ENCODE peak calls at places on chromosome 14, in five cellular contexts. F, U, M, I and W are unnamed samples.
A peak's percentile ranks its signal among the peaks of the same experiment; 100 is the strongest.

GRCh38 chr14:94795372-94795771 is 25.5 kb upstream of the GSC start:
- DNase-seq in M (no peak), I (no peak), F (no peak), U (no peak), W (no peak)

GRCh38 chr14:50829472-50830043 is 1.4 kb downstream of the NIN start:
- DNase-seq in U (no peak), M (no peak), F (no peak), I (no peak), W (no peak)

GRCh38 chr14:77007975-77008421 is 20.5 kb downstream of the IRF2BPL start:
- DNase-seq in U (no peak), I (peak; percentile 86), F (peak; percentile 94), M (no peak), W (no peak)

GRCh38 chr14:65949711-65950516 is 536.3 kb upstream of the CCDC196 start:
- DNase-seq in F (peak; percentile 17), U (no peak), I (no peak), M (peak; percentile 38), W (no peak)

GRCh38 chr14:103724116-103724515 is 8.5 kb downstream of the ZFYVE21 start:
- DNase-seq in I (peak; percentile 93), F (no peak), U (no peak), M (peak; percentile 28), W (no peak)

GRCh38 chr14:23610815-23611289 is 25.3 kb upstream of the DHRS2 start:
- DNase-seq in I (no peak), M (no peak), F (no peak), U (no peak), W (no peak)

GRCh38 chr14:104014764-104015163 is 70.7 kb upstream of the ASPG start:
- DNase-seq in I (no peak), M (no peak), U (no peak), F (no peak), W (no peak)

GRCh38 chr14:38794674-38795073 is 308.4 kb downstream of the SEC23A start:
- DNase-seq in F (no peak), U (no peak), I (no peak), M (no peak), W (no peak)

GRCh38 chr14:79356040-79356439 is 855.3 kb downstream of the DIO2 start:
- DNase-seq in I (no peak), M (no peak), U (peak; percentile 49), F (no peak), W (no peak)

GRCh38 chr14:58298477-58298879 is at the start of gene ARID4A:
- DNase-seq in F (no peak), M (no peak), I (peak; percentile 90), U (no peak), W (no peak)

GRCh38 chr14:37591311-37591940 is 3.6 kb downstream of the FOXA1 start:
- DNase-seq in I (peak; percentile 75), U (no peak), F (peak; percentile 79), M (no peak), W (no peak)

GRCh38 chr14:67004521-67004920 is 184.7 kb upstream of the GARIN2 start:
- DNase-seq in U (no peak), I (no peak), M (no peak), F (no peak), W (no peak)

GRCh38 chr14:103543721-103544626 is 15.0 kb downstream of the TRMT61A start:
- DNase-seq in U (no peak), I (peak; percentile 81), M (no peak), F (no peak), W (no peak)

GRCh38 chr14:64507376-64508156 is 3.0 kb downstream of the ZBTB1 start:
- DNase-seq in F (no peak), M (peak; percentile 12), I (no peak), U (no peak), W (peak; percentile 75)

GRCh38 chr14:31692376-31692781 is 131.2 kb downstream of the NUBPL start:
- DNase-seq in U (no peak), I (no peak), M (no peak), F (no peak), W (no peak)

GRCh38 chr14:60245316-60246177 is 3.5 kb upstream of the PPM1A start:
- DNase-seq in I (no peak), F (no peak), U (no peak), M (peak; percentile 8), W (no peak)

GRCh38 chr14:33404054-33404453 is 465.4 kb downstream of the NPAS3 start:
- DNase-seq in I (no peak), U (no peak), F (no peak), M (no peak), W (no peak)

GRCh38 chr14:88493392-88494185 is 61.2 kb downstream of the PTPN21 start:
- DNase-seq in I (no peak), F (no peak), M (no peak), U (no peak), W (no peak)

GRCh38 chr14:95531473-95531872 is 3.4 kb upstream of the GLRX5 start:
- DNase-seq in F (no peak), M (no peak), I (no peak), U (no peak), W (no peak)

GRCh38 chr14:68407275-68407674 is 385.6 kb downstream of the ZFP36L1 start:
- DNase-seq in U (no peak), I (no peak), F (no peak), M (no peak), W (no peak)

GRCh38 chr14:65356327-65356836 is 56.1 kb upstream of the FUT8 start:
- DNase-seq in M (no peak), I (no peak), F (no peak), U (no peak), W (no peak)

GRCh38 chr14:95887351-95887750 is 10.7 kb downstream of the TUNAR start:
- DNase-seq in U (no peak), M (no peak), F (no peak), I (no peak), W (no peak)

GRCh38 chr14:63478024-63478423 is 65.2 kb downstream of the PPP2R5E start:
- DNase-seq in U (no peak), I (no peak), F (no peak), M (no peak), W (peak; percentile 69)

GRCh38 chr14:103099081-103099732 is 4.7 kb downstream of the EXOC3L4 start:
- DNase-seq in M (peak; percentile 86), I (no peak), U (no peak), F (no peak), W (no peak)

GRCh38 chr14:61140872-61141271 is 140.3 kb downstream of the TMEM30B start:
- DNase-seq in I (no peak), M (no peak), F (no peak), U (no peak), W (no peak)

GRCh38 chr14:64110832-64111231 is 183.3 kb downstream of the ESR2 start:
- DNase-seq in M (no peak), F (no peak), U (no peak), I (no peak), W (no peak)

GRCh38 chr14:73116079-73116665 is 20.1 kb upstream of the PSEN1 start:
- DNase-seq in F (no peak), M (no peak), U (no peak), I (no peak), W (no peak)
- H3K4me1 ChIP-seq in F (no peaks in the 10 kb centered on the region), M (no peaks in the 10 kb centered on the region), U (no peaks in the 10 kb centered on the region), I (no peaks in the 10 kb centered on the region), W (no peaks in the 10 kb centered on the region)

DNA sequence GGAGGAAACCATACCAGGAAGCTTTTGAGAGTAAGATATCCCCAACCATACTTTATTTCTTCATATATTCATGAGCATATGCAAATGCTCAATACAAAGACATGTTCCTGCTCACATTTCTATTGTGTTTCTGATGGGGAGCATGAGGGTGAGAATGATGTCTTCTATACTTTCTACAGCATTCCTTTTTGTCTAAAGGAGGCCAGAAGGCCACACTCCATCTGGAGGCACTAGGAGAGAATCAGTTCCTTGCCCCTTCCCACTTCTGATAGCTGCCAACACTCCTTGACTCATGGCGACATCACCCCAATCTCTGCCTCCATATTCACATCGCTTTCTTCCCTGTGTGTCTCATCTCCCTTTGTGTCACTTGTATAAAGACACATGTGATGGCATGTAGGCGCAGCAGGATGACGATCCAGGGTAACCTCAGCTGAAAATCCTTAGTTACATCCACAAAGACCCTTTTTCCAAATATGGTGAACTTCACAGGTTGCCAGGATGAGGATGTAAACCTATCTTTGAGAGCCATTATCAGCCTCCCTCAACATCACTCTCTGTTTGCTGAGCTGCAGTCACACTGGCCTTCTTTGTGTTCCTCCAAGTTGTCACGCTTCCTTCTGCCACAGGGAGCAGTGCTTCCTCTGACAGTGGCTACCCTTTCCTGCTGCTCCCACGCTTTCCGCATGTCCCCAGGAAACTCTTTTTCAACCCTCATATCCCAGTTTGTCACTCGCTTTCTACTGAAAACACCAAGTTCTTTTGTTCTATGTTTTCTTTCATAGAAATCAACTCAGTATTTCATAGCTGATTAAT is 96.9 kb downstream of the STXBP6 start:
- DNase-seq in F (no peak), I (no peak), U (no peak), M (peak; percentile 17), W (no peak)
- H3K4me1 ChIP-seq in F (no peaks in the 10 kb centered on the region), I (no peaks in the 10 kb centered on the region), U (peaks cover 16% of the 10 kb centered on the region), M (no peaks in the 10 kb centered on the region), W (no peaks in the 10 kb centered on the region)

GRCh38 chr14:101970830-101971400 is 6.5 kb downstream of the DYNC1H1 start:
- DNase-seq in M (no peak), U (no peak), F (no peak), I (no peak), W (peak; percentile 77)
- H3K4me1 ChIP-seq in M (peaks cover 13% of the 10 kb centered on the region), U (no peaks in the 10 kb centered on the region), F (no peaks in the 10 kb centered on the region), I (peaks cover 3% of the 10 kb centered on the region), W (peaks cover 65% of the 10 kb centered on the region)

GRCh38 chr14:100303179-100303578 is 3.1 kb downstream of the SLC25A29 start:
- DNase-seq in U (no peak), M (peak; percentile 41), I (no peak), F (no peak), W (peak; percentile 61)

GRCh38 chr14:100305446-100306255 is 593 bp downstream of the SLC25A29 start:
- DNase-seq in F (peak; percentile 30), I (peak; percentile 84), M (peak; percentile 25), U (no peak), W (no peak)

GRCh38 chr14:100303925-100304324 is 2.3 kb downstream of the SLC25A29 start:
- DNase-seq in U (no peak), M (no peak), F (no peak), I (no peak), W (no peak)

GRCh38 chr14:100304825-100305445 is 1.3 kb downstream of the SLC25A29 start:
- DNase-seq in F (peak; percentile 86), M (peak; percentile 60), U (no peak), I (no peak), W (peak; percentile 58)

GRCh38 chr14:100302616-100303015 is 3.6 kb downstream of the SLC25A29 start:
- DNase-seq in U (no peak), F (peak; percentile 78), M (no peak), I (no peak), W (no peak)
- H3K4me1 ChIP-seq in U (peaks cover 18% of the 10 kb centered on the region), F (peaks cover 20% of the 10 kb centered on the region), M (peaks cover 12% of the 10 kb centered on the region), I (no peaks in the 10 kb centered on the region), W (peaks cover 50% of the 10 kb centered on the region)

DNA sequence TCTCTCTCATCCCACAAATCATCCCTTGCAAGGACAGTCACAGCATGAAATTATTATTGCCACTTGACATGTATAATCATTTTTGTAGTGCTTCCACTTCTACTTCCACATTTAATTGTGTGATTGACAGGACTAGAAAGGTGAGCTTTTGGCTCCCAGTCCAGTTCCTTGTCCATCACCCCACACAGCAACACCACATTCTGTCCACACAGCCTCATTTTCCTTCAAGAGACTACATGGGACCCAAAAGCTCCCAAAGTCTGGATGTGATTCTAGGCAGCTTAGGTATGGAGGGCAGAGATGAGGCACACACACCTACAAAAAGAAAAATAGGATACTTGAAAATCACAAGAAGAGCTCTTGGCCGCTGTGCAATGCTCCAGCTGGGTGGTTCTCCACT is 366.3 kb downstream of the DPF3 start:
- DNase-seq in I (no peak), U (no peak), F (no peak), M (no peak), W (no peak)
- H3K4me1 ChIP-seq in I (peaks cover 1% of the 10 kb centered on the region), U (peaks cover 2% of the 10 kb centered on the region), F (no peaks in the 10 kb centered on the region), M (no peaks in the 10 kb centered on the region), W (peaks cover under 1% of the 10 kb centered on the region)

GRCh38 chr14:55121628-55122440 is 7.2 kb upstream of the LGALS3 start:
- DNase-seq in F (no peak), I (no peak), M (no peak), U (no peak), W (no peak)
- H3K4me1 ChIP-seq in F (peaks cover 27% of the 10 kb centered on the region), I (no peaks in the 10 kb centered on the region), M (peaks cover 24% of the 10 kb centered on the region), U (peaks cover 11% of the 10 kb centered on the region), W (peaks cover 12% of the 10 kb centered on the region)